ENCODE peak calls at places on chromosomes 3 and 15, in five cellular contexts. One of them, this sample, is unnamed.

GRCh38 chr3:30607032-30607833 is 832 bp downstream of the TGFBR2 start:
- DNase-seq in trophoblast cell: peak; percentile 54
- DNase-seq in H1: peak; percentile 68
- DNase-seq in IMR-90: no peak
- DNase-seq in mesenchymal stem cell: peak; percentile 50
- DNase-seq in this sample: peak; percentile 11

GRCh38 chr3:120396469-120396868 is 47.3 kb upstream of the LRRC58 start:
- DNase-seq in IMR-90: no peak
- DNase-seq in mesenchymal stem cell: no peak
- DNase-seq in H1: no peak
- DNase-seq in trophoblast cell: no peak
- DNase-seq in this sample: no peak

GRCh38 chr3:54830658-54831057 is 97.2 kb downstream of the LRTM1 start:
- DNase-seq in IMR-90: peak; percentile 36
- DNase-seq in trophoblast cell: peak; percentile 76
- DNase-seq in H1: peak; percentile 69
- DNase-seq in mesenchymal stem cell: peak; percentile 25
- DNase-seq in this sample: no peak

GRCh38 chr15:96736384-96736783 is 405.9 kb downstream of the NR2F2 start:
- DNase-seq in IMR-90: no peak
- DNase-seq in mesenchymal stem cell: peak; percentile 24
- DNase-seq in H1: no peak
- DNase-seq in trophoblast cell: peak; percentile 98
- DNase-seq in this sample: no peak

GRCh38 chr3:70539908-70540307 is 227.5 kb upstream of the MDFIC2 start:
- DNase-seq in trophoblast cell: no peak
- DNase-seq in H1: no peak
- DNase-seq in mesenchymal stem cell: no peak
- DNase-seq in IMR-90: no peak
- DNase-seq in this sample: no peak

GRCh38 chr15:71271327-71271726 is 156.1 kb downstream of the THSD4 start:
- DNase-seq in trophoblast cell: no peak
- DNase-seq in IMR-90: no peak
- DNase-seq in H1: no peak
- DNase-seq in mesenchymal stem cell: no peak
- DNase-seq in this sample: no peak

GRCh38 chr15:70783610-70784021 is 20.3 kb upstream of the UACA start:
- DNase-seq in IMR-90: peak; percentile 81
- DNase-seq in H1: no peak
- DNase-seq in trophoblast cell: peak; percentile 56
- DNase-seq in mesenchymal stem cell: peak; percentile 75
- DNase-seq in this sample: no peak

GRCh38 chr3:194058189-194058571 is 77.8 kb upstream of the HES1 start:
- DNase-seq in H1: peak; percentile 79
- DNase-seq in mesenchymal stem cell: peak; percentile 68
- DNase-seq in trophoblast cell: peak; percentile 37
- DNase-seq in IMR-90: peak; percentile 36
- DNase-seq in this sample: peak; percentile 72

GRCh38 chr15:80953953-80954778 is 35.5 kb downstream of the MESD start:
- DNase-seq in IMR-90: peak; percentile 31
- DNase-seq in trophoblast cell: peak; percentile 66
- DNase-seq in H1: no peak
- DNase-seq in mesenchymal stem cell: no peak
- DNase-seq in this sample: no peak

GRCh38 chr15:77702211-77702957 is 69.7 kb upstream of the LINGO1 start:
- DNase-seq in mesenchymal stem cell: peak; percentile 28
- DNase-seq in trophoblast cell: peak; percentile 47
- DNase-seq in IMR-90: peak; percentile 18
- DNase-seq in H1: peak; percentile 88
- DNase-seq in this sample: peak; percentile 71

GRCh38 chr3:53225181-53225580 is 30.6 kb downstream of the TKT start:
- DNase-seq in H1: no peak
- DNase-seq in IMR-90: no peak
- DNase-seq in trophoblast cell: no peak
- DNase-seq in mesenchymal stem cell: no peak
- DNase-seq in this sample: no peak

GRCh38 chr3:53707222-53707621 is 139.0 kb downstream of the CHDH start:
- DNase-seq in trophoblast cell: peak; percentile 15
- DNase-seq in H1: peak; percentile 4
- DNase-seq in IMR-90: no peak
- DNase-seq in mesenchymal stem cell: no peak
- DNase-seq in this sample: no peak

GRCh38 chr3:3129579-3129978 is 2.8 kb downstream of the TRNT1 start:
- DNase-seq in mesenchymal stem cell: no peak
- DNase-seq in trophoblast cell: no peak
- DNase-seq in H1: no peak
- DNase-seq in IMR-90: no peak
- DNase-seq in this sample: no peak

GRCh38 chr3:3126477-3127431 is at the start of gene TRNT1:
- DNase-seq in H1: peak; percentile 93
- DNase-seq in trophoblast cell: peak; percentile 94
- DNase-seq in mesenchymal stem cell: peak; percentile 95
- DNase-seq in IMR-90: peak; percentile 91
- DNase-seq in this sample: peak; percentile 90

GRCh38 chr3:3133490-3133889 is 6.8 kb downstream of the TRNT1 start:
- DNase-seq in IMR-90: peak; percentile 23
- DNase-seq in mesenchymal stem cell: no peak
- DNase-seq in trophoblast cell: no peak
- DNase-seq in H1: no peak
- DNase-seq in this sample: no peak

GRCh38 chr3:3125977-3126376 is 763 bp upstream of the TRNT1 start:
- DNase-seq in H1: no peak
- DNase-seq in trophoblast cell: no peak
- DNase-seq in mesenchymal stem cell: no peak
- DNase-seq in IMR-90: no peak
- DNase-seq in this sample: no peak

DNA sequence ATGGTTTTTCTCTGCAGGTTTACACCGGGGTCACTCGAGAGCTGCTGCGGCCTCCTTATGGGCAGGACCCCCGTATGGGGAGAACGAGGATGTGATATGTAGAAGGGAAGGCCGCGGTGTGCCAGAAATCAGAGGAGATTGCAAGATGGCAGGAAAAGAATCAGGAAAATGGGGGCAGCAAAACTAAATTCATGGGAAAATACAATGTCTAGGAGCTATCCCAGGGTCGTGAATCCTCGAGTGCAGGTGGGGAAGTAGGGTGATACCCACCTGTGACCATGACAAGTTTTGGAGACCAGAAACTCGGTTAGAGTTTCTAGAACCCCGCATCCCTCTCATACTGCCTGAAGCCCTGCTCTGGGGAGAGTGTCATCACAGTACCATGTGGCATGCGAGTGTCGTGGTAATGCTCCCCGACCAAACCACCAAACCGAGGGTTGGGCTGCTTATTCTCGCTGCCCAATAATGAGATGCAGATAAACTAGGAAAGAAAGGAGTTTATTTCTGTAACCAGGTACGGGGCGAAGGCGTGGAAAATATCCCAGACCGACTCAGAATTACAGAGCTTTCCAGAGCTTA is 781 bp downstream of the TRNT1 start:
- DNase-seq in H1: no peak
- DNase-seq in mesenchymal stem cell: peak; percentile 31
- DNase-seq in IMR-90: peak; percentile 11
- DNase-seq in trophoblast cell: peak; percentile 35
- DNase-seq in this sample: no peak
- H3K14ac ChIP-seq in H1: no peak overlapping the region
- H3K14ac ChIP-seq in mesenchymal stem cell: no peak overlapping the region
- H3K14ac ChIP-seq in IMR-90: peak overlapping the region; percentile 35
- H3K14ac ChIP-seq in trophoblast cell: peak overlapping the region; percentile 99
- H3K14ac ChIP-seq in this sample: peak overlapping the region; percentile 63

GRCh38 chr15:84750583-84751092 is 2.2 kb downstream of the ZNF592 start:
- DNase-seq in H1: no peak
- DNase-seq in mesenchymal stem cell: no peak
- DNase-seq in trophoblast cell: no peak
- DNase-seq in IMR-90: no peak
- DNase-seq in this sample: no peak

GRCh38 chr15:84752195-84752594 is 3.8 kb downstream of the ZNF592 start:
- DNase-seq in mesenchymal stem cell: no peak
- DNase-seq in trophoblast cell: no peak
- DNase-seq in IMR-90: no peak
- DNase-seq in H1: no peak
- DNase-seq in this sample: no peak

GRCh38 chr15:84749111-84749991 is 959 bp downstream of the ZNF592 start:
- DNase-seq in trophoblast cell: peak; percentile 49
- DNase-seq in IMR-90: no peak
- DNase-seq in H1: peak; percentile 53
- DNase-seq in mesenchymal stem cell: peak; percentile 58
- DNase-seq in this sample: peak; percentile 27

GRCh38 chr15:84748274-84749110 is at the start of gene ZNF592:
- DNase-seq in IMR-90: peak; percentile 70
- DNase-seq in H1: peak; percentile 82
- DNase-seq in trophoblast cell: peak; percentile 84
- DNase-seq in mesenchymal stem cell: peak; percentile 75
- DNase-seq in this sample: peak; percentile 64

DNA sequence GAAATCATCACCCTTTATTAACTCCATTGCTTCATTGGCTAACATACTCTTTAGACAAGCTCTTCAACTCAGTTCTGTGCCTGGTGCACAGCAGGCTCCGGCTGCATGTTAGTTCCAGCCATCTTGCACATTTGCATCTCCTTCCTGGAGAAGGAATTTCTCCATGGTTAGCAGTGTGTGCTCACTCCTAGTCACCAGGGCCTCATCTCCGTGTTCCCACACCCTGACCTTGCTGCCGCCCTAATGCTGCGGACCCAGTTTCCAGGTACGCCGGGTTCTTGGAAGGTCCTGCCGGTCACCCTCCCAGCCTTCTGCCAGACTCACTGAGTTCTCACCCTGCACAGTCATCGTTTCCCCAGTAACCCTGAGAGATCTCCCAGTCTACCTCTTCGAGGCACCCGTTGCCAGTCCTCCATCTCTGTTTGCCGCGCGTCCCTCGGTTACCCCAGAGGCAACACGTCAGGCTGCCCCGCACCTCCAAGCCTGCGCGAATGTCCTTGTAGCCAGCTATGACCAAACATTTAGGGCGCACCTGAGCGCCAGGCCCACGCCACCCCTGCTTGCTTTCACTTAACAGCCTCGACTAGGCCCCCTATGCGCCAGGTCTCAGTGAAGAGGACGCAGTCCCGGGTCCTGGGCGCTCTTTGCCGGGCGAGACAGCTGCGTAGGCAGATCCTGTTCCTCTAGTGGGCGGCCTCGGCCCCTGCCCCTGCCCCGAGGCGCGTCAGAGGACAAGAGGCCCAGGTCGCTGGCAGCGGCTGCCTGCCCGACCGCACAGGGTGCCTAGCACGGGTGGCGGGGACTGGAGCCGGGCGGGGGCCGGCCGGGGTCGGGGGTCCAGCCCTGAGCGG is 744 bp upstream of the ZNF592 start:
- DNase-seq in mesenchymal stem cell: peak; percentile 82
- DNase-seq in H1: peak; percentile 89
- DNase-seq in IMR-90: peak; percentile 60
- DNase-seq in trophoblast cell: peak; percentile 83
- DNase-seq in this sample: peak; percentile 62
- H2BK120ac ChIP-seq in mesenchymal stem cell: peak overlapping the region; percentile 98
- H2BK120ac ChIP-seq in H1: no peak overlapping the region
- H2BK120ac ChIP-seq in IMR-90: peak overlapping the region; percentile 61
- H2BK120ac ChIP-seq in trophoblast cell: peak overlapping the region; percentile 93
- H2BK120ac ChIP-seq in this sample: no peak overlapping the region

GRCh38 chr15:50653156-50653743 is 33.3 kb downstream of the TRPM7 start:
- DNase-seq in H1: no peak
- DNase-seq in IMR-90: no peak
- DNase-seq in trophoblast cell: peak; percentile 95
- DNase-seq in mesenchymal stem cell: no peak
- DNase-seq in this sample: no peak

GRCh38 chr15:50655555-50655954 is 31.0 kb downstream of the TRPM7 start:
- DNase-seq in mesenchymal stem cell: no peak
- DNase-seq in IMR-90: no peak
- DNase-seq in H1: no peak
- DNase-seq in trophoblast cell: no peak
- DNase-seq in this sample: no peak

DNA sequence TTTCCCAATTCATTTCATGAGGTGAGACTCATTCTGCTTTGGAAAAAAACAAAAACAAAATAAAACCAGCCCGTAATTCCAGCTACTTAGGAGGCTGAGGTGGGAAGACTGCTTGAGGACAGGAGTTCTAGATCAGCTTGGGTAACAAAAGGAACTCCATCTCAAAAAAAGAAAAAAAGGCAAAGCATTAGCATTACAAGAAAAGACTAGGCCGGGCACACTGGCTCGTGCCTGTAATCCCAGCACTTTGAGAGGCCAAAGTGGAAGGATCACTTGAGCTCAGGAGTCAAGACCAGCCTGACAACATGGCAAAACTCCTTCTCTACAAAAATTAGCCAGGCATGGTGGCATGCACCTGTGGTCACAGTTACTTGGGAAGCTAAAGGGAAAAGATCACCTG is 33.9 kb downstream of the TRPM7 start:
- DNase-seq in H1: no peak
- DNase-seq in mesenchymal stem cell: no peak
- DNase-seq in trophoblast cell: peak; percentile 14
- DNase-seq in IMR-90: no peak
- DNase-seq in this sample: no peak
- H3K36me3 ChIP-seq in H1: peaks cover 4% of the 10 kb centered on the region
- H3K36me3 ChIP-seq in mesenchymal stem cell: peaks cover 80% of the 10 kb centered on the region
- H3K36me3 ChIP-seq in trophoblast cell: peaks cover 29% of the 10 kb centered on the region
- H3K36me3 ChIP-seq in IMR-90: peaks cover 33% of the 10 kb centered on the region
- H3K36me3 ChIP-seq in this sample: peaks cover 97% of the 10 kb centered on the region

DNA sequence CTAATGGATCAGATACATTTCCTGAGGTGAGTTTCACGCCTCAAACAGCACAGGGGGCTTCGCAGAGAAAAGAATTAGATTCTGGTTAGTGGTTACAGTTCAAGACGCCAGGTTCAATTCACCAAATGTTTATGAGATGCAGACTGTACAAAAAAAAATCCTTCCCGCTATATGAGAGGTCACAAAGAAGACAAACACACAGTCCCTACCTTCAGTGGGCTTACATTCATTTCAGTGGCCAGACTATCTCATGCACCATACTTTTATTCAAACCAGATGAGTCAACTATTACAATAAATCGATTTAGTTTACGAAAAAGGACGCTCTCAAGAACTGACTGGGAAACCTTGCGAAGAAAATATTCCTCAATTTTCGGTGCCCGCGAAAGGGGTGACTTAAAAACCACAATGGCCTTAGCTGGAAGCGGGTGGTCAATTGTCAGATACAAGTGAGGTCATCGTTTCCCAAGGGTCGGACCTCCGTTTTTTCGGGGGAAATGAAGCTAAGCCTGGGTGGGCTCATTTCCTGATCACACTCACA is 695 bp downstream of the METTL6 start:
- DNase-seq in mesenchymal stem cell: no peak
- DNase-seq in IMR-90: no peak
- DNase-seq in trophoblast cell: no peak
- DNase-seq in H1: no peak
- DNase-seq in this sample: no peak
- H3K14ac ChIP-seq in mesenchymal stem cell: no peak overlapping the region
- H3K14ac ChIP-seq in IMR-90: peak overlapping the region; percentile 91
- H3K14ac ChIP-seq in trophoblast cell: peak overlapping the region; percentile 94
- H3K14ac ChIP-seq in H1: no peak overlapping the region
- H3K14ac ChIP-seq in this sample: peak overlapping the region; percentile 63

This sample was measured in neuronal stem cell.